ENCODE peak calls at places on chromosomes 4 and X, in eight cellular contexts. One of them, this sample, is unnamed.

GRCh38 chrX:132491191-132491590 is 2.4 kb upstream of the MBNL3 start:
- DNase-seq in right cardiac atrium: no peak
- DNase-seq in heart left ventricle: no peak
- DNase-seq in CD8-positive, alpha-beta memory T cell: peak; percentile 48
- DNase-seq in tibial nerve: no peak
- DNase-seq in cardiac muscle cell: peak; percentile 21
- DNase-seq in ascending aorta: no peak
- DNase-seq in AG04450: no peak
- DNase-seq in this sample: no peak

GRCh38 chr4:88531549-88531948 is 8.0 kb upstream of the PYURF start:
- DNase-seq in right cardiac atrium: no peak
- DNase-seq in heart left ventricle: no peak
- DNase-seq in CD8-positive, alpha-beta memory T cell: no peak
- DNase-seq in tibial nerve: no peak
- DNase-seq in cardiac muscle cell: no peak
- DNase-seq in ascending aorta: no peak
- DNase-seq in AG04450: no peak
- DNase-seq in this sample: no peak

GRCh38 chr4:14596904-14597303 is 405.4 kb upstream of the CPEB2 start:
- DNase-seq in right cardiac atrium: no peak
- DNase-seq in heart left ventricle: no peak
- DNase-seq in CD8-positive, alpha-beta memory T cell: no peak
- DNase-seq in tibial nerve: no peak
- DNase-seq in cardiac muscle cell: no peak
- DNase-seq in ascending aorta: no peak
- DNase-seq in AG04450: no peak
- DNase-seq in this sample: no peak

GRCh38 chr4:119493419-119493818 is 135.2 kb downstream of the PDE5A start:
- DNase-seq in right cardiac atrium: no peak
- DNase-seq in heart left ventricle: no peak
- DNase-seq in CD8-positive, alpha-beta memory T cell: no peak
- DNase-seq in tibial nerve: no peak
- DNase-seq in cardiac muscle cell: peak; percentile 34
- DNase-seq in ascending aorta: no peak
- DNase-seq in AG04450: no peak
- DNase-seq in this sample: no peak

GRCh38 chrX:95318882-95319281 is 1365.8 kb upstream of the DIAPH2 start:
- DNase-seq in right cardiac atrium: no peak
- DNase-seq in heart left ventricle: no peak
- DNase-seq in CD8-positive, alpha-beta memory T cell: no peak
- DNase-seq in tibial nerve: no peak
- DNase-seq in cardiac muscle cell: no peak
- DNase-seq in ascending aorta: no peak
- DNase-seq in AG04450: no peak
- DNase-seq in this sample: no peak

GRCh38 chr4:101411926-101412325 is 64.6 kb upstream of the PPP3CA start:
- DNase-seq in right cardiac atrium: no peak
- DNase-seq in heart left ventricle: no peak
- DNase-seq in CD8-positive, alpha-beta memory T cell: no peak
- DNase-seq in tibial nerve: no peak
- DNase-seq in cardiac muscle cell: no peak
- DNase-seq in ascending aorta: no peak
- DNase-seq in AG04450: no peak
- DNase-seq in this sample: no peak

GRCh38 chr4:183140911-183141320 is 41.9 kb downstream of the WWC2 start:
- DNase-seq in right cardiac atrium: no peak
- DNase-seq in heart left ventricle: no peak
- DNase-seq in CD8-positive, alpha-beta memory T cell: no peak
- DNase-seq in tibial nerve: no peak
- DNase-seq in cardiac muscle cell: peak; percentile 60
- DNase-seq in ascending aorta: no peak
- DNase-seq in AG04450: no peak
- DNase-seq in this sample: no peak

GRCh38 chr4:19368800-19369199 is 882.9 kb upstream of the SLIT2 start:
- DNase-seq in right cardiac atrium: no peak
- DNase-seq in heart left ventricle: no peak
- DNase-seq in CD8-positive, alpha-beta memory T cell: no peak
- DNase-seq in tibial nerve: no peak
- DNase-seq in cardiac muscle cell: no peak
- DNase-seq in ascending aorta: no peak
- DNase-seq in AG04450: no peak
- DNase-seq in this sample: no peak

GRCh38 chr4:105990933-105991332 is 95.7 kb downstream of the NPNT start:
- DNase-seq in right cardiac atrium: peak; percentile 90
- DNase-seq in heart left ventricle: peak; percentile 87
- DNase-seq in CD8-positive, alpha-beta memory T cell: no peak
- DNase-seq in tibial nerve: no peak
- DNase-seq in cardiac muscle cell: peak; percentile 41
- DNase-seq in ascending aorta: peak; percentile 70
- DNase-seq in AG04450: no peak
- DNase-seq in this sample: peak; percentile 85

GRCh38 chr4:87481342-87481741 is 47.8 kb downstream of the SPARCL1 start:
- DNase-seq in right cardiac atrium: no peak
- DNase-seq in heart left ventricle: no peak
- DNase-seq in CD8-positive, alpha-beta memory T cell: no peak
- DNase-seq in tibial nerve: no peak
- DNase-seq in cardiac muscle cell: no peak
- DNase-seq in ascending aorta: no peak
- DNase-seq in AG04450: no peak
- DNase-seq in this sample: no peak

GRCh38 chr4:87476934-87477333 is 52.2 kb downstream of the SPARCL1 start:
- DNase-seq in right cardiac atrium: no peak
- DNase-seq in heart left ventricle: no peak
- DNase-seq in CD8-positive, alpha-beta memory T cell: no peak
- DNase-seq in tibial nerve: no peak
- DNase-seq in cardiac muscle cell: no peak
- DNase-seq in ascending aorta: no peak
- DNase-seq in AG04450: no peak
- DNase-seq in this sample: no peak

GRCh38 chr4:87478732-87479250 is 50.4 kb downstream of the SPARCL1 start:
- DNase-seq in right cardiac atrium: no peak
- DNase-seq in heart left ventricle: no peak
- DNase-seq in CD8-positive, alpha-beta memory T cell: no peak
- DNase-seq in tibial nerve: no peak
- DNase-seq in cardiac muscle cell: no peak
- DNase-seq in ascending aorta: no peak
- DNase-seq in AG04450: no peak
- DNase-seq in this sample: no peak
- H3K27ac ChIP-seq in right cardiac atrium: no peak overlapping the region
- H3K27ac ChIP-seq in heart left ventricle: no peak overlapping the region
- H3K27ac ChIP-seq in CD8-positive, alpha-beta memory T cell: no peak overlapping the region
- H3K27ac ChIP-seq in tibial nerve: no peak overlapping the region
- H3K27ac ChIP-seq in cardiac muscle cell: no peak overlapping the region
- H3K27ac ChIP-seq in ascending aorta: no peak overlapping the region
- H3K27ac ChIP-seq in AG04450: no peak overlapping the region
- H3K27ac ChIP-seq in this sample: no peak overlapping the region

GRCh38 chr4:123588631-123589223 is 192.1 kb downstream of the SPRY1 start:
- DNase-seq in right cardiac atrium: no peak
- DNase-seq in heart left ventricle: peak; percentile 27
- DNase-seq in CD8-positive, alpha-beta memory T cell: no peak
- DNase-seq in tibial nerve: no peak
- DNase-seq in cardiac muscle cell: peak; percentile 20
- DNase-seq in ascending aorta: no peak
- DNase-seq in AG04450: no peak
- DNase-seq in this sample: no peak

GRCh38 chr4:123587983-123588494 is 191.4 kb downstream of the SPRY1 start:
- DNase-seq in right cardiac atrium: no peak
- DNase-seq in heart left ventricle: no peak
- DNase-seq in CD8-positive, alpha-beta memory T cell: no peak
- DNase-seq in tibial nerve: no peak
- DNase-seq in cardiac muscle cell: peak; percentile 37
- DNase-seq in ascending aorta: peak; percentile 12
- DNase-seq in AG04450: peak; percentile 80
- DNase-seq in this sample: peak; percentile 12

GRCh38 chr4:123585111-123585510 is 188.5 kb downstream of the SPRY1 start:
- DNase-seq in right cardiac atrium: no peak
- DNase-seq in heart left ventricle: no peak
- DNase-seq in CD8-positive, alpha-beta memory T cell: no peak
- DNase-seq in tibial nerve: no peak
- DNase-seq in cardiac muscle cell: no peak
- DNase-seq in ascending aorta: no peak
- DNase-seq in AG04450: no peak
- DNase-seq in this sample: no peak

GRCh38 chr4:123591875-123592274 is 195.3 kb downstream of the SPRY1 start:
- DNase-seq in right cardiac atrium: no peak
- DNase-seq in heart left ventricle: no peak
- DNase-seq in CD8-positive, alpha-beta memory T cell: no peak
- DNase-seq in tibial nerve: no peak
- DNase-seq in cardiac muscle cell: no peak
- DNase-seq in ascending aorta: no peak
- DNase-seq in AG04450: no peak
- DNase-seq in this sample: no peak

DNA sequence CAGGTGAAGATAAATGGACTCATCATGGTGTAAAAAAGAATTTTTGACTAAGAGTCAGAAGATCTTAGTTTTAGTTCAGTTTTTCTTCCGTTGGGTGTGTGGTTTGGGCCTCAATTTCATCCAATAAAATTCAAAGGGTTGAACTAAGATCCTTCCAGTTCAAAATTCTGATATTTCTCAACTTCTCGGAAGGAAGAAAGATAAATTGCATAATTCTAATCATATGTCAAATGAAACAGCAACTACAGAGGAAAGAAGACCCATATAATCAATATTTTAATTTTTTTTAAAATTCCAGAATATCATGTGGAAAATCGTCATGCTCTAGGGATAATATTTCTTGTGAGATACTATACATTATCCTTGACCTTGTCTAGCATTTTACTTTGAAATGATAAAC is 192.8 kb downstream of the SPRY1 start:
- DNase-seq in right cardiac atrium: no peak
- DNase-seq in heart left ventricle: no peak
- DNase-seq in CD8-positive, alpha-beta memory T cell: no peak
- DNase-seq in tibial nerve: no peak
- DNase-seq in cardiac muscle cell: no peak
- DNase-seq in ascending aorta: no peak
- DNase-seq in AG04450: no peak
- DNase-seq in this sample: no peak
- H3K27ac ChIP-seq in right cardiac atrium: no peak overlapping the region
- H3K27ac ChIP-seq in heart left ventricle: peak overlapping the region; percentile 52
- H3K27ac ChIP-seq in CD8-positive, alpha-beta memory T cell: no peak overlapping the region
- H3K27ac ChIP-seq in tibial nerve: no peak overlapping the region
- H3K27ac ChIP-seq in cardiac muscle cell: no peak overlapping the region
- H3K27ac ChIP-seq in ascending aorta: peak overlapping the region; percentile 80
- H3K27ac ChIP-seq in AG04450: no peak overlapping the region
- H3K27ac ChIP-seq in this sample: peak overlapping the region; percentile 76

DNA sequence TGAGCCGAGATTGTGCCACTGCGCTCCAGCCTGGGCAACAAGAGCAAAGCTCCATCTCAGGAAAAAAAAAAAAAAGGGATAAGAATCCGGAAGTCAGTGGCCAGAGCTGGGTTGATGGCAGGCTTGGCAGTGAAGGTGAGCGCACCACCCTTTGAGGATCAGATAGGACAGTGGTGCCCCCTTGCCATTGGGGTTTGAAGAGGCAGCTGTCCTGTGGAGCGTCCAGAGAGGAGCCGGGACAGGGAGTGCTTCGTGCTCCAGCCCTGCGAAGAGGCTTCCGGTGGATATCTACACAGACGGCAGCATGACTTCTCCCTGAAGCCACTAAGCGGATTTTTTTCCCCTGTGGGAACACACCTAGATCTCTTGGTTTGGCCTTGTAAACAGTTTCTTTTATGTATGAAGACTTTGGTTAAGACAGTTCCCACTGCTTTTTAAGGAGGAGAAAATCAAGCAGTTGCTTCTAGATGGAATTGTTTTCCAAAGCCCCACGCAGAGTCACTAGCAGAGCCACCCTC is 6.5 kb downstream of the TBC1D14 start:
- DNase-seq in right cardiac atrium: no peak
- DNase-seq in heart left ventricle: no peak
- DNase-seq in CD8-positive, alpha-beta memory T cell: no peak
- DNase-seq in tibial nerve: no peak
- DNase-seq in cardiac muscle cell: no peak
- DNase-seq in ascending aorta: no peak
- DNase-seq in AG04450: no peak
- DNase-seq in this sample: no peak
- H3K27ac ChIP-seq in right cardiac atrium: no peak overlapping the region
- H3K27ac ChIP-seq in heart left ventricle: no peak overlapping the region
- H3K27ac ChIP-seq in CD8-positive, alpha-beta memory T cell: peak overlapping the region; percentile 65
- H3K27ac ChIP-seq in tibial nerve: no peak overlapping the region
- H3K27ac ChIP-seq in cardiac muscle cell: no peak overlapping the region
- H3K27ac ChIP-seq in ascending aorta: no peak overlapping the region
- H3K27ac ChIP-seq in AG04450: no peak overlapping the region
- H3K27ac ChIP-seq in this sample: no peak overlapping the region

GRCh38 chrX:31302573-31303075 is 230.8 kb upstream of the FTHL17 start:
- DNase-seq in right cardiac atrium: no peak
- DNase-seq in heart left ventricle: no peak
- DNase-seq in CD8-positive, alpha-beta memory T cell: no peak
- DNase-seq in tibial nerve: no peak
- DNase-seq in cardiac muscle cell: no peak
- DNase-seq in ascending aorta: no peak
- DNase-seq in AG04450: no peak
- DNase-seq in this sample: no peak

GRCh38 chrX:31298881-31299280 is 227.0 kb upstream of the FTHL17 start:
- DNase-seq in right cardiac atrium: no peak
- DNase-seq in heart left ventricle: no peak
- DNase-seq in CD8-positive, alpha-beta memory T cell: no peak
- DNase-seq in tibial nerve: no peak
- DNase-seq in cardiac muscle cell: no peak
- DNase-seq in ascending aorta: no peak
- DNase-seq in AG04450: no peak
- DNase-seq in this sample: no peak

GRCh38 chrX:31301203-31301602 is 229.4 kb upstream of the FTHL17 start:
- DNase-seq in right cardiac atrium: no peak
- DNase-seq in heart left ventricle: no peak
- DNase-seq in CD8-positive, alpha-beta memory T cell: no peak
- DNase-seq in tibial nerve: no peak
- DNase-seq in cardiac muscle cell: no peak
- DNase-seq in ascending aorta: no peak
- DNase-seq in AG04450: no peak
- DNase-seq in this sample: no peak

GRCh38 chrX:31297881-31298280 is 226.0 kb upstream of the FTHL17 start:
- DNase-seq in right cardiac atrium: no peak
- DNase-seq in heart left ventricle: no peak
- DNase-seq in CD8-positive, alpha-beta memory T cell: no peak
- DNase-seq in tibial nerve: no peak
- DNase-seq in cardiac muscle cell: no peak
- DNase-seq in ascending aorta: no peak
- DNase-seq in AG04450: no peak
- DNase-seq in this sample: no peak

GRCh38 chrX:31301941-31302340 is 230.1 kb upstream of the FTHL17 start:
- DNase-seq in right cardiac atrium: no peak
- DNase-seq in heart left ventricle: no peak
- DNase-seq in CD8-positive, alpha-beta memory T cell: no peak
- DNase-seq in tibial nerve: no peak
- DNase-seq in cardiac muscle cell: no peak
- DNase-seq in ascending aorta: no peak
- DNase-seq in AG04450: no peak
- DNase-seq in this sample: no peak
- H3K27ac ChIP-seq in right cardiac atrium: no peak overlapping the region
- H3K27ac ChIP-seq in heart left ventricle: no peak overlapping the region
- H3K27ac ChIP-seq in CD8-positive, alpha-beta memory T cell: no peak overlapping the region
- H3K27ac ChIP-seq in tibial nerve: no peak overlapping the region
- H3K27ac ChIP-seq in cardiac muscle cell: no peak overlapping the region
- H3K27ac ChIP-seq in ascending aorta: no peak overlapping the region
- H3K27ac ChIP-seq in AG04450: no peak overlapping the region
- H3K27ac ChIP-seq in this sample: no peak overlapping the region

This sample was measured in heart right ventricle.